ENCODE peak calls at places on chromosomes 2 and 18, in seven cellular contexts. One of them, this sample, is unnamed. For H3K4me1, the result is how much of the 10 kb centered on the place peaks cover.

GRCh38 chr2:161416294-161416632 is at the start of gene TBR1:
- DNase-seq in gastrocnemius medialis: no peak
- DNase-seq in IMR-90: no peak
- DNase-seq in uterus: no peak
- DNase-seq in A549: no peak
- DNase-seq in HCT116: no peak
- DNase-seq in adrenal gland: no peak
- DNase-seq in this sample: no peak

GRCh38 chr2:238155051-238155760 is 3.6 kb upstream of the ERFE start:
- DNase-seq in IMR-90: peak
- DNase-seq in A549: no peak
- DNase-seq in gastrocnemius medialis: peak
- DNase-seq in uterus: no peak
- DNase-seq in HCT116: no peak
- DNase-seq in adrenal gland: no peak
- DNase-seq in this sample: no peak

GRCh38 chr18:61398961-61399632 is 65.9 kb downstream of the CDH20 start:
- DNase-seq in A549: no peak
- DNase-seq in uterus: no peak
- DNase-seq in gastrocnemius medialis: no peak
- DNase-seq in IMR-90: peak
- DNase-seq in adrenal gland: no peak
- DNase-seq in HCT116: no peak
- DNase-seq in this sample: no peak

GRCh38 chr18:3281456-3282400 is 19.8 kb downstream of the MYL12B start:
- DNase-seq in A549: peak
- DNase-seq in HCT116: peak
- DNase-seq in adrenal gland: no peak
- DNase-seq in uterus: no peak
- DNase-seq in gastrocnemius medialis: no peak
- DNase-seq in IMR-90: peak
- DNase-seq in this sample: no peak

GRCh38 chr2:74632939-74633312 is 15.2 kb downstream of the M1AP start:
- DNase-seq in adrenal gland: no peak
- DNase-seq in HCT116: no peak
- DNase-seq in A549: no peak
- DNase-seq in gastrocnemius medialis: no peak
- DNase-seq in IMR-90: no peak
- DNase-seq in uterus: no peak
- DNase-seq in this sample: no peak

GRCh38 chr2:153548536-153548935 is 70.0 kb upstream of the RPRM start:
- DNase-seq in A549: no peak
- DNase-seq in adrenal gland: no peak
- DNase-seq in IMR-90: no peak
- DNase-seq in gastrocnemius medialis: no peak
- DNase-seq in HCT116: no peak
- DNase-seq in uterus: no peak
- DNase-seq in this sample: no peak

GRCh38 chr18:13264091-13264777 is 45.7 kb downstream of the LDLRAD4 start:
- DNase-seq in uterus: no peak
- DNase-seq in gastrocnemius medialis: no peak
- DNase-seq in HCT116: no peak
- DNase-seq in adrenal gland: no peak
- DNase-seq in A549: no peak
- DNase-seq in IMR-90: no peak
- DNase-seq in this sample: no peak

GRCh38 chr18:3599235-3599634 is 149.3 kb downstream of the TGIF1 start:
- DNase-seq in gastrocnemius medialis: no peak
- DNase-seq in adrenal gland: no peak
- DNase-seq in A549: no peak
- DNase-seq in IMR-90: no peak
- DNase-seq in uterus: no peak
- DNase-seq in HCT116: no peak
- DNase-seq in this sample: no peak

GRCh38 chr18:30623401-30624065 is 419.0 kb downstream of the DSC3 start:
- DNase-seq in IMR-90: no peak
- DNase-seq in uterus: no peak
- DNase-seq in HCT116: no peak
- DNase-seq in gastrocnemius medialis: no peak
- DNase-seq in adrenal gland: no peak
- DNase-seq in A549: no peak
- DNase-seq in this sample: no peak

GRCh38 chr2:8315766-8316165 is 366.1 kb upstream of the ID2 start:
- DNase-seq in uterus: no peak
- DNase-seq in HCT116: peak
- DNase-seq in A549: no peak
- DNase-seq in IMR-90: peak
- DNase-seq in adrenal gland: no peak
- DNase-seq in gastrocnemius medialis: no peak
- DNase-seq in this sample: no peak

GRCh38 chr2:122239440-122239839 is 484.0 kb downstream of the TSN start:
- DNase-seq in HCT116: no peak
- DNase-seq in gastrocnemius medialis: no peak
- DNase-seq in adrenal gland: no peak
- DNase-seq in uterus: no peak
- DNase-seq in IMR-90: no peak
- DNase-seq in A549: no peak
- DNase-seq in this sample: no peak

GRCh38 chr2:222930862-222931261 is 70.0 kb downstream of the ACSL3 start:
- DNase-seq in uterus: no peak
- DNase-seq in IMR-90: peak
- DNase-seq in HCT116: no peak
- DNase-seq in gastrocnemius medialis: no peak
- DNase-seq in A549: no peak
- DNase-seq in adrenal gland: no peak
- DNase-seq in this sample: no peak

GRCh38 chr2:28956415-28956826 is 24.7 kb upstream of the TOGARAM2 start:
- DNase-seq in uterus: no peak
- DNase-seq in HCT116: peak
- DNase-seq in IMR-90: no peak
- DNase-seq in gastrocnemius medialis: peak
- DNase-seq in adrenal gland: no peak
- DNase-seq in A549: no peak
- DNase-seq in this sample: no peak

GRCh38 chr2:129118296-129118695 is 799.6 kb upstream of the HS6ST1 start:
- DNase-seq in adrenal gland: no peak
- DNase-seq in HCT116: no peak
- DNase-seq in IMR-90: no peak
- DNase-seq in gastrocnemius medialis: no peak
- DNase-seq in uterus: no peak
- DNase-seq in A549: no peak
- DNase-seq in this sample: no peak

GRCh38 chr2:27993950-27994728 is 103.6 kb downstream of the BABAM2 start:
- DNase-seq in uterus: no peak
- DNase-seq in adrenal gland: no peak
- DNase-seq in HCT116: no peak
- DNase-seq in gastrocnemius medialis: no peak
- DNase-seq in IMR-90: no peak
- DNase-seq in A549: no peak
- DNase-seq in this sample: no peak

GRCh38 chr2:42513252-42513918 is 19.6 kb upstream of the KCNG3 start:
- DNase-seq in HCT116: peak
- DNase-seq in A549: peak
- DNase-seq in adrenal gland: peak
- DNase-seq in uterus: peak
- DNase-seq in gastrocnemius medialis: no peak
- DNase-seq in IMR-90: peak
- DNase-seq in this sample: no peak

GRCh38 chr2:134208825-134209224 is 45.0 kb upstream of the MGAT5 start:
- DNase-seq in IMR-90: no peak
- DNase-seq in HCT116: no peak
- DNase-seq in gastrocnemius medialis: peak
- DNase-seq in uterus: no peak
- DNase-seq in A549: no peak
- DNase-seq in adrenal gland: no peak
- DNase-seq in this sample: no peak

GRCh38 chr2:85564144-85564563 is 2.9 kb upstream of the GGCX start:
- DNase-seq in adrenal gland: no peak
- DNase-seq in A549: no peak
- DNase-seq in gastrocnemius medialis: no peak
- DNase-seq in IMR-90: no peak
- DNase-seq in uterus: no peak
- DNase-seq in HCT116: no peak
- DNase-seq in this sample: no peak

GRCh38 chr2:128313076-128313836 is 5.4 kb downstream of the HS6ST1 start:
- DNase-seq in uterus: no peak
- DNase-seq in HCT116: peak
- DNase-seq in IMR-90: peak
- DNase-seq in A549: peak
- DNase-seq in gastrocnemius medialis: no peak
- DNase-seq in adrenal gland: peak
- DNase-seq in this sample: no peak

GRCh38 chr2:223005496-223005895 is 46.5 kb upstream of the KCNE4 start:
- DNase-seq in A549: no peak
- DNase-seq in HCT116: no peak
- DNase-seq in IMR-90: peak
- DNase-seq in gastrocnemius medialis: no peak
- DNase-seq in uterus: no peak
- DNase-seq in adrenal gland: no peak
- DNase-seq in this sample: no peak

GRCh38 chr18:63553117-63553516 is 10.9 kb downstream of the SERPINB12 start:
- DNase-seq in uterus: peak
- DNase-seq in HCT116: peak
- DNase-seq in adrenal gland: peak
- DNase-seq in IMR-90: peak
- DNase-seq in A549: peak
- DNase-seq in gastrocnemius medialis: no peak
- DNase-seq in this sample: no peak

GRCh38 chr2:141557329-141558098 is 573.3 kb downstream of the LRP1B start:
- DNase-seq in HCT116: no peak
- DNase-seq in IMR-90: peak
- DNase-seq in adrenal gland: no peak
- DNase-seq in gastrocnemius medialis: no peak
- DNase-seq in uterus: no peak
- DNase-seq in A549: peak
- DNase-seq in this sample: no peak

GRCh38 chr2:130377491-130377890 is 21.6 kb downstream of the PTPN18 start:
- DNase-seq in gastrocnemius medialis: no peak
- DNase-seq in HCT116: no peak
- DNase-seq in IMR-90: no peak
- DNase-seq in uterus: no peak
- DNase-seq in adrenal gland: no peak
- DNase-seq in A549: no peak
- DNase-seq in this sample: no peak
- H3K4me1 ChIP-seq in gastrocnemius medialis: under half
- H3K4me1 ChIP-seq in HCT116: under half
- H3K4me1 ChIP-seq in IMR-90: under half
- H3K4me1 ChIP-seq in uterus: under half
- H3K4me1 ChIP-seq in adrenal gland: under half
- H3K4me1 ChIP-seq in A549: under half
- H3K4me1 ChIP-seq in this sample: under half

DNA sequence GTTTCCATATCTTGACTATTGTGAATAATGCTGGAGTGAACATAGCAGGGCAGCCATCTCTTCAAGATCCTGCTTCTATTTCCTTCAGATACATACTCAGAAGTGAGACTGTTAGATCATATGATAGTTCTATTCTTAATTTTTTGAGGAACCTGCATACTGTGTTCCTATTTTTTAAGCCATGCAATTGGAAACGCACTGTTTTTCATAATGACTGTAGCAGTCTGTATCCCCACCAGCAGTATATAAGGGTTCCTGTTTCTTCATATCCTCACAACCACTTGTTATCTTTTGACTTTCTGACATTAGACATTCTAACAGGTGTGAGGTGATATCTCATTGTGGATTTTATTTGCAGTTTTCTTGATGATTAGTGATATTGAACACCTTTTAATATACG is 15.5 kb downstream of the NEURL3 start:
- DNase-seq in A549: no peak
- DNase-seq in gastrocnemius medialis: no peak
- DNase-seq in IMR-90: no peak
- DNase-seq in adrenal gland: no peak
- DNase-seq in uterus: no peak
- DNase-seq in HCT116: no peak
- DNase-seq in this sample: no peak
- TF ChIP-seq POLR2A in A549: no peak
- TF ChIP-seq POLR2A in gastrocnemius medialis: no peak
- TF ChIP-seq POLR2A in IMR-90: no peak
- TF ChIP-seq POLR2A in adrenal gland: no peak
- TF ChIP-seq POLR2A in uterus: no peak
- TF ChIP-seq POLR2A in HCT116: no peak
- TF ChIP-seq POLR2A in this sample: no peak

DNA sequence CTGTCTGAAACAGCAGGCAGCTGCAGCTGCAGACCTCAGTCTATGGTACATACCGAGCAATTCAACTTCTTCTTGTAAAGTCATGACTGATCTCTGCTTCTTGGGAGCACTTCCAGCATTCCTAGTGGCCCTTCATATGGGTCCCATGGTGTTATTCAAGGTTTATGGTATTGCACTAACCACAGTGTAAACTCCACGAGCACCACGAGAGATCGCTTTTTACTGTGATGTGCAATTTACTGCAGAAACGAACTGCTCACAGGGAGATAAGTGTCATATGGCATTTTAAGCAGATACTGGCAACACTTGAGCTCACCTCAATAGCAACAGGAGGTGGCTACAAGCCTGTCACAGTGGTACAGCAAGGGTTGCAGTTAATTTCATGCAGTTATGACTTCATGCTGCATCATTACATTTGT is 38.6 kb upstream of the SH3BP4 start:
- DNase-seq in adrenal gland: no peak
- DNase-seq in A549: no peak
- DNase-seq in IMR-90: peak
- DNase-seq in gastrocnemius medialis: no peak
- DNase-seq in uterus: no peak
- DNase-seq in HCT116: no peak
- DNase-seq in this sample: no peak
- H3K4me1 ChIP-seq in adrenal gland: under half
- H3K4me1 ChIP-seq in A549: under half
- H3K4me1 ChIP-seq in IMR-90: under half
- H3K4me1 ChIP-seq in gastrocnemius medialis: under half
- H3K4me1 ChIP-seq in uterus: under half
- H3K4me1 ChIP-seq in HCT116: under half
- H3K4me1 ChIP-seq in this sample: under half

DNA sequence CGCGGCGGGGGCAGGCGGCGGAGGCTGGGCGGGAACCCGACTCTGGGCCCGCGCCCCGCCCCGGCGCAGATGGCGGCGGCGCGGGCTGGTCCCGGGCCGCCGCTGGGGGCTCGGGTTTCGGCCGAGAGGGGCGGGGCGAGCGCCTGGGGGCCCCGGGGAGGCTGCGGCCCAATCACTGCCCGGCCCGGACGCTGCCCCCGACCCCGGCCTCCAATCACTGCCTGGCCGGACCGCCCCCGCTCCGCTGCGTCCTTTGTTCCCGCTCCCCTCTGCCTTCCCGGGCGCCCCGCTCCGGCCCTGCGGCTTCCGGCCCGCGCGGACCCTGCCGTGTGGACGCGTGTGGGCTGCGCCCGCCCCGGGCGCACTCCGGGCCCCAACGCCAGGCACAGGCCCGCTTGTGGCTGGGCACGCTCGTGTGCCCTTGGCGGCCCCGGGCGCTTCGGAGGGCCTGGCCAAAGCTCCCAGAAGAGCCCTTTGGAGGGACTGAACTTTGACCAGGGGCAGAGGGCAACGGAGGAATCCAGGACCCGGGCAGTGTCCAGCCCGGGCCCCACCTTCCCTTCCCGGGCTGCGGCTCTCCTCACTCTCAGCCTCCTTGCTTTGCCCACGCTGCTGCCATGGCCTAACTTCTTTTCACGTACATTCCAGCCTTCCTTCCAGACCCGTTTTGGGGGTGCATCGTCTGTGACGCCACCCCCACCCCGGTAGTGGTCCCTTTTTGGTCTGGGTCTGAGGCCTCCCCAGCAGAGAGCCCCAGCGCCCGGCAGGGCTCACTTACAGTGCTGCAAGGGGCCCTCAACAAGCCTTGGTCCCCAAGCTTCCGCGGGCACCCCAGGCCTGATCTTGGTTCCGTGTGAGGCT is 27.1 kb upstream of the PTMA start:
- DNase-seq in adrenal gland: peak
- DNase-seq in gastrocnemius medialis: peak
- DNase-seq in uterus: peak
- DNase-seq in IMR-90: peak
- DNase-seq in A549: peak
- DNase-seq in HCT116: no peak
- DNase-seq in this sample: peak
- TF ChIP-seq POLR2A in adrenal gland: peak
- TF ChIP-seq POLR2A in gastrocnemius medialis: peak
- TF ChIP-seq POLR2A in uterus: peak
- TF ChIP-seq POLR2A in IMR-90: peak
- TF ChIP-seq POLR2A in A549: peak
- TF ChIP-seq POLR2A in HCT116: peak
- TF ChIP-seq POLR2A in this sample: peak